ENCODE peak calls at places on chromosomes 7 and 10, in eight cellular contexts. T, L, Z, S, O, C, Y and P are unnamed samples.

GRCh38 chr10:51896849-51897248 is 197.5 kb upstream of the CSTF2T start:
- DNase-seq in O (peak), Z (no peak), C (peak), L (no peak), S (no peak), T (no peak), Y (no peak), P (no peak)

GRCh38 chr7:2926120-2926897 is 82.2 kb upstream of the GNA12 start:
- DNase-seq in O (no peak), T (no peak), Z (no peak), Y (no peak), C (no peak), L (no peak), S (no peak), P (no peak)

GRCh38 chr10:103695584-103696005 is 159.8 kb downstream of the SH3PXD2A start:
- DNase-seq in C (no peak), O (peak), Y (peak), T (no peak), S (peak), L (no peak), Z (no peak), P (no peak)

GRCh38 chr7:111486472-111487142 is 75.7 kb downstream of the IMMP2L start:
- DNase-seq in S (peak), Z (no peak), L (peak), O (peak), Y (peak), T (no peak), C (peak), P (peak)

GRCh38 chr7:129095258-129095657 is 40.3 kb upstream of the TNPO3 start:
- DNase-seq in C (no peak), T (no peak), Y (peak), Z (no peak), S (no peak), O (no peak), L (peak), P (no peak)

GRCh38 chr7:128351296-128352123 is 7.8 kb upstream of the RBM28 start:
- DNase-seq in Y (no peak), S (no peak), T (no peak), C (no peak), Z (no peak), L (no peak), O (no peak), P (no peak)

GRCh38 chr7:135169141-135169935 is 1.2 kb downstream of the CYREN start:
- DNase-seq in C (peak), Y (peak), O (peak), Z (peak), S (peak), T (no peak), L (peak), P (no peak)

GRCh38 chr10:78028438-78029293 is 649 bp downstream of the POLR3A start:
- DNase-seq in O (peak), Z (no peak), L (peak), Y (peak), C (peak), S (peak), T (no peak), P (no peak)

DNA sequence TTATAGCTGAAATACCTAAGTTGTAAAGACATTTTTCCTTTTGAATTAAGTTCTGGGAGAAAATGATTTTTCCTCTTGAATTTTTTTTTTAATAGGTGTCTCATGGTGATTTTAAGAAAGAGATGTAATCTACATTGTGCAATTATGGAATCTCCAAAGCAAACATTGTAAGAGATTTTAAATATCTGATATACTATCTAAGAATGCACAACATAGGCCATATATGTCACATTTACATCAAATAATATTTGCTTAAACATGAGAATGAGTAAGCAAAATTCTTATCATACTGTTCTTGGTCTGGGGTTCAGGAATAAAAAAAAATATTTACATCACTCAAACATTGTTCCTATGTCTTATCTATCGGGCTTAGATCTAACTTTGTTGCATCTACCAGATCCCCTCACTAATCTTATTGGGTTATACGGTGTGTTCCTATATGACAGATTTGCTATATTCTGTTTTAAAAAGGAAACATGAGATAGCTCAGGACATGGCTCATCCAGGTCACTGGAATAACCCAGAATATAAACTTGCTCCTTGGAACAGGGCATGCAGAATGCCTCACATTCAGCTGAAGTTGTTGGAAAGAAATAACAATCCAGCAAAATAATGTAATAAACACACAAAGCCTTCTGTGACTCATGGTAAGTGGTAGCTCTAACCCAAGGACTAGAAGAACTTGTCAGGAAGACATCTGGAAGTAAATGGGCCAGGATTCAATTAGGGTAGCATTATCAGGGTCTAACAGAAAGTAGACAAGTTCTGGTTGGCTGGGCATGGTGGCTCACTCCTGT is 794.7 kb downstream of the IPMK start:
- DNase-seq in Y (no peak), S (no peak), T (no peak), C (no peak), Z (no peak), L (no peak), O (no peak), P (no peak)
- H3K4me3 ChIP-seq in Y (no peak), S (no peak), T (no peak), C (no peak), Z (no peak), L (no peak), O (no peak), P (no peak)

GRCh38 chr10:35577915-35578607 is 27.1 kb upstream of the GJD4 start:
- DNase-seq in Z (no peak), C (peak), S (no peak), Y (no peak), T (no peak), O (peak), L (no peak), P (no peak)

GRCh38 chr10:35573786-35574185 is 31.4 kb upstream of the GJD4 start:
- DNase-seq in O (no peak), T (no peak), S (no peak), Y (no peak), C (no peak), L (no peak), Z (no peak), P (no peak)

GRCh38 chr10:35576730-35577129 is 28.4 kb upstream of the GJD4 start:
- DNase-seq in Y (no peak), Z (no peak), S (no peak), T (no peak), L (no peak), C (no peak), O (no peak), P (no peak)

GRCh38 chr10:35574924-35575352 is 30.2 kb upstream of the GJD4 start:
- DNase-seq in L (no peak), Y (no peak), S (peak), T (no peak), C (no peak), O (peak), Z (no peak), P (peak)

GRCh38 chr10:35575640-35576039 is 29.5 kb upstream of the GJD4 start:
- DNase-seq in O (no peak), S (no peak), L (no peak), Y (no peak), T (no peak), C (no peak), Z (no peak), P (no peak)
- TF ChIP-seq CTCF in O (no peak), S (no peak), L (no peak), Y (no peak), T (no peak), C (no peak), Z (no peak), P (no peak)

DNA sequence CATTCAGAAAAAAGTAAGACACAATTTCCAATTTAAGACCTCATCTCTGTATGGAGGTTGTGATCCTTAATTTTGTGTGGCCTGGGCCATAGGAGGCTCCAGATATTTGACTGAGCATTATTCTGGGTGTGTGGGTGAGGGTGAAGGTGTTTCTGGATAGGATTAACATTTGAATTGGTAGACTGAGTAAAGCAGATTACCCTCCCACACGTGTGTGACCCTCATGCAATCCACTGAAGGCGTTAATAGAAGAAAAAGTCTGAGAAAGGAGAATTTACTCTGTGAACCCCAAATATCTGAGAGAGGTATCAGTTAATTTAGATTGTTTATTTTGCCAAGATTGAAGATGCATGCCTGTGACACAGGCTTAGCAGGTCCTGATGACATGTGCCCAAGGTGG is 328.0 kb upstream of the POT1 start:
- DNase-seq in T (no peak), L (no peak), Y (no peak), C (no peak), Z (no peak), O (no peak), S (no peak), P (no peak)
- H3K4me3 ChIP-seq in T (no peak), L (no peak), Y (no peak), C (no peak), Z (no peak), O (no peak), S (no peak), P (no peak)

DNA sequence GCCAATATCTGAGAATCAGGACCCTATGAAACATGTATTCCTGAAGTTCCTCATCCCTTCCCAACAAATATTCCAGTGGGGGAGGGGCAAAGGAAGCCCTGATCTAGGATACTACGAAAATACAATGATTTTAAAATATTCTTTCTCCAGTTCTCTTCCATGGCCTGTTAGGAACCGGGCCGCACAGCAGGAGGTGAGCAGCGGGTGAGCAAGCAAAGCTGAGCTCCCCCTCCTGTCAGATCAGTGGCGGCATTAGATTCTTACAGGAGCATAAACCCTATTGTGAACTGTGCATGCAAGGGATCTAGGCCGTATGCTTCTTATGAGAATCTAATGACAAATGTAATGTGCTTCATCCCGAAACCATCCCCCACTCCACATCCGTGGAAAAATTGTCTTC is 370.8 kb downstream of the WDR11 start:
- DNase-seq in O (no peak), Y (no peak), T (no peak), C (no peak), S (no peak), Z (no peak), L (no peak), P (no peak)
- TF ChIP-seq CTCF in O (no peak), Y (no peak), T (no peak), C (no peak), S (no peak), Z (no peak), L (no peak), P (no peak)

GRCh38 chr7:103154042-103154441 is 5.1 kb upstream of the NAPEPLD start:
- DNase-seq in L (no peak), T (no peak), Z (no peak), Y (no peak), O (no peak), C (no peak), S (no peak), P (no peak)

GRCh38 chr7:103148131-103148993 is 537 bp downstream of the NAPEPLD start:
- DNase-seq in O (no peak), T (no peak), C (peak), L (no peak), S (no peak), Y (no peak), Z (no peak), P (no peak)

GRCh38 chr7:103148994-103149807 is at the start of gene NAPEPLD:
- DNase-seq in Z (peak), T (peak), C (peak), L (peak), Y (peak), S (peak), O (peak), P (peak)

GRCh38 chr7:103149808-103150180 is 895 bp upstream of the NAPEPLD start:
- DNase-seq in S (no peak), C (peak), O (no peak), Z (no peak), T (no peak), L (no peak), Y (no peak), P (no peak)

DNA sequence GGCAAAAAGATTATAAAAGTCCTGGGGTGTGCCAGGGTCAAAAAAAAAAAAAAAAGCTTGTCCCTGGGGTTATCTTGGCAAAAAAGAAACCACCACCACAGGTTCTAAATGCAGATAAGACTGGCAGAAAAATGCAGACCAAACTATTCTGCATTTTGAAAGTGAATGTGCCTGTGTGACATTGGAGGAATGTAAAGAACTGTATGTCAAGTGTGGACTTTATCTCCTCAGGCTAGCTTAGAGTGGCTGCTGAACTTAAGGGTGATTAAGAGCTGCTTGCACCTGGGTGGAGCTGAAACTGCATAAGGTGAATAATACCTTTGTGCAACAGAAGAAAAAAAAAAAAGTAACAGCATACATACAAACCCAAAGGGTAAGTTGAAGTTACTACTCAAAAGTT is 1.3 kb upstream of the NAPEPLD start:
- DNase-seq in Z (no peak), L (no peak), C (peak), T (no peak), Y (peak), O (no peak), S (no peak), P (no peak)
- H3K4me3 ChIP-seq in Z (peak), L (no peak), C (peak), T (no peak), Y (no peak), O (no peak), S (no peak), P (no peak)